ENCODE peak calls at places on chromosomes 16 and 17, in five cellular contexts. One of them, this sample, is unnamed.
A peak's percentile ranks its signal among the peaks of the same experiment; 100 is the strongest.

GRCh38 chr17:5234645-5235576 is at the start of gene SCIMP:
- ATAC-seq in HepG2: no peak
- ATAC-seq in HCT116: no peak
- ATAC-seq in GM23338: no peak
- ATAC-seq in Panc1: no peak
- ATAC-seq in this sample: peak; percentile 61

GRCh38 chr17:44084131-44084538 is 13.6 kb downstream of the G6PC3 start:
- ATAC-seq in HepG2: peak; percentile 51
- ATAC-seq in HCT116: peak; percentile 60
- ATAC-seq in GM23338: peak; percentile 57
- ATAC-seq in Panc1: peak; percentile 28
- ATAC-seq in this sample: no peak

GRCh38 chr16:89314357-89314756 is 96.9 kb downstream of the ZNF778 start:
- ATAC-seq in HepG2: no peak
- ATAC-seq in HCT116: no peak
- ATAC-seq in GM23338: peak; percentile 9
- ATAC-seq in Panc1: peak; percentile 9
- ATAC-seq in this sample: no peak

GRCh38 chr16:49513040-49513439 is 139.4 kb downstream of the C16orf78 start:
- ATAC-seq in HepG2: peak; percentile 81
- ATAC-seq in HCT116: peak; percentile 88
- ATAC-seq in GM23338: peak; percentile 94
- ATAC-seq in Panc1: no peak
- ATAC-seq in this sample: peak; percentile 22

GRCh38 chr16:71854369-71854948 is 8.7 kb downstream of the ATXN1L start:
- ATAC-seq in HepG2: no peak
- ATAC-seq in HCT116: no peak
- ATAC-seq in GM23338: no peak
- ATAC-seq in Panc1: no peak
- ATAC-seq in this sample: no peak

GRCh38 chr17:64580384-64581307 is 73.9 kb downstream of the CEP95 start:
- ATAC-seq in HepG2: no peak
- ATAC-seq in HCT116: no peak
- ATAC-seq in GM23338: no peak
- ATAC-seq in Panc1: no peak
- ATAC-seq in this sample: no peak

GRCh38 chr16:69833791-69834282 is 71.7 kb downstream of the WWP2 start:
- ATAC-seq in HepG2: peak; percentile 48
- ATAC-seq in HCT116: no peak
- ATAC-seq in GM23338: peak; percentile 74
- ATAC-seq in Panc1: no peak
- ATAC-seq in this sample: no peak

GRCh38 chr17:43942286-43942685 is at the start of gene PPY:
- ATAC-seq in HepG2: no peak
- ATAC-seq in HCT116: no peak
- ATAC-seq in GM23338: no peak
- ATAC-seq in Panc1: no peak
- ATAC-seq in this sample: no peak

GRCh38 chr16:17346774-17347569 is 123.8 kb downstream of the XYLT1 start:
- ATAC-seq in HepG2: no peak
- ATAC-seq in HCT116: no peak
- ATAC-seq in GM23338: no peak
- ATAC-seq in Panc1: no peak
- ATAC-seq in this sample: no peak

GRCh38 chr17:77234695-77235094 is 93.9 kb downstream of the SEC14L1 start:
- ATAC-seq in HepG2: no peak
- ATAC-seq in HCT116: no peak
- ATAC-seq in GM23338: peak; percentile 51
- ATAC-seq in Panc1: no peak
- ATAC-seq in this sample: no peak

GRCh38 chr16:82882249-82882648 is 255.5 kb downstream of the CDH13 start:
- ATAC-seq in HepG2: no peak
- ATAC-seq in HCT116: no peak
- ATAC-seq in GM23338: no peak
- ATAC-seq in Panc1: no peak
- ATAC-seq in this sample: no peak

GRCh38 chr17:76420356-76421053 is 32.4 kb downstream of the UBE2O start:
- ATAC-seq in HepG2: no peak
- ATAC-seq in HCT116: no peak
- ATAC-seq in GM23338: no peak
- ATAC-seq in Panc1: no peak
- ATAC-seq in this sample: no peak

GRCh38 chr17:38449364-38449763 is 21.1 kb downstream of the ARHGAP23 start:
- ATAC-seq in HepG2: peak; percentile 82
- ATAC-seq in HCT116: peak; percentile 9
- ATAC-seq in GM23338: no peak
- ATAC-seq in Panc1: no peak
- ATAC-seq in this sample: no peak

GRCh38 chr16:69615528-69615927 is 49.8 kb downstream of the NFAT5 start:
- ATAC-seq in HepG2: peak; percentile 69
- ATAC-seq in HCT116: no peak
- ATAC-seq in GM23338: no peak
- ATAC-seq in Panc1: no peak
- ATAC-seq in this sample: no peak

GRCh38 chr17:17963694-17964436 is 8.3 kb downstream of the TOM1L2 start:
- ATAC-seq in HepG2: no peak
- ATAC-seq in HCT116: no peak
- ATAC-seq in GM23338: no peak
- ATAC-seq in Panc1: no peak
- ATAC-seq in this sample: no peak

GRCh38 chr17:6067060-6067459 is 3.1 kb upstream of the WSCD1 start:
- ATAC-seq in HepG2: no peak
- ATAC-seq in HCT116: no peak
- ATAC-seq in GM23338: no peak
- ATAC-seq in Panc1: no peak
- ATAC-seq in this sample: no peak

GRCh38 chr17:3569534-3570137 is 12.0 kb upstream of the TRPV3 start:
- ATAC-seq in HepG2: no peak
- ATAC-seq in HCT116: peak; percentile 72
- ATAC-seq in GM23338: no peak
- ATAC-seq in Panc1: no peak
- ATAC-seq in this sample: no peak

GRCh38 chr17:73336613-73337400 is 25.0 kb upstream of the CDC42EP4 start:
- ATAC-seq in HepG2: peak; percentile 66
- ATAC-seq in HCT116: no peak
- ATAC-seq in GM23338: no peak
- ATAC-seq in Panc1: no peak
- ATAC-seq in this sample: no peak

GRCh38 chr16:8767176-8767575 is 30.3 kb downstream of the TMEM186 start:
- ATAC-seq in HepG2: no peak
- ATAC-seq in HCT116: no peak
- ATAC-seq in GM23338: no peak
- ATAC-seq in Panc1: no peak
- ATAC-seq in this sample: no peak

GRCh38 chr17:43667506-43668438 is 6.0 kb upstream of the MEOX1 start:
- ATAC-seq in HepG2: peak; percentile 59
- ATAC-seq in HCT116: no peak
- ATAC-seq in GM23338: no peak
- ATAC-seq in Panc1: peak; percentile 62
- ATAC-seq in this sample: no peak

GRCh38 chr16:85072947-85073346 is 39.3 kb downstream of the CIBAR2 start:
- ATAC-seq in HepG2: no peak
- ATAC-seq in HCT116: no peak
- ATAC-seq in GM23338: no peak
- ATAC-seq in Panc1: no peak
- ATAC-seq in this sample: peak; percentile 88
- TF ChIP-seq POLR2AphosphoS5 in HepG2: no peak
- TF ChIP-seq POLR2AphosphoS5 in HCT116: no peak
- TF ChIP-seq POLR2AphosphoS5 in GM23338: no peak
- TF ChIP-seq POLR2AphosphoS5 in Panc1: no peak
- TF ChIP-seq POLR2AphosphoS5 in this sample: peak; percentile 9

DNA sequence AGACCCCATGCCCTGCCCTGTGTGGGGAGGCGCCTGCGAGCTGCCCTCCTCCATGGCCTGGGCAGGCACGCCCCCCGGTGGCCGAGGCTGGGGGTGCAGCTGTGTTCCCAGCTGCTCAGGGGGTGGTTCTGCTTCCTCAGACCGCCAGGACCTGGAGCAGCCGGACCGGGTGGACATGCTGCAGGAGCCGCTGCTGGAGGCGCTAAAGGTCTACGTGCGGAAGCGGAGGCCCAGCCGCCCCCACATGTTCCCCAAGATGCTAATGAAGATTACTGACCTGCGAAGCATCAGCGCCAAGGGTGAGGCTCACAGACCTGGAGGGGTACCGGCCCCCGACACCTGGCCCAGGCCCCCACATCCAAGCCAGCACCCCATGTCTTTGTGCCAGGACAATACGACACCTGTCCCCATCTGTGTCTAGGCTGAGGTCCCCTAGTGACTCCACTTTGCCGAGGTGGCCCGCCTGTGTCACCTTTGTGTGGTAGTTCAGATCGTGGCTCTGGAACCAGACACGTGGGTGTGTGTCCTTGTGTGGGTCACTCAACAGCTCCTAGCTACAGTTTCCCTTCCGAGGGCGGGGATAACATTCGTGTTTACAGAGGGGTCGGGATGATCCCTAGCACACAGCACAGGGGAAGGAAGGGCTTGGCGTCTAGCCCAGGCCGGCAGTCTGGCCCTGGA is 9.3 kb downstream of the GJD3 start:
- ATAC-seq in HepG2: peak; percentile 74
- ATAC-seq in HCT116: peak; percentile 81
- ATAC-seq in GM23338: peak; percentile 85
- ATAC-seq in Panc1: peak; percentile 82
- ATAC-seq in this sample: peak; percentile 69
- TF ChIP-seq CTCF in HepG2: peak; percentile 100
- TF ChIP-seq CTCF in HCT116: peak; percentile 95
- TF ChIP-seq CTCF in GM23338: peak; percentile 86
- TF ChIP-seq CTCF in Panc1: peak; percentile 97
- TF ChIP-seq CTCF in this sample: no peak

DNA sequence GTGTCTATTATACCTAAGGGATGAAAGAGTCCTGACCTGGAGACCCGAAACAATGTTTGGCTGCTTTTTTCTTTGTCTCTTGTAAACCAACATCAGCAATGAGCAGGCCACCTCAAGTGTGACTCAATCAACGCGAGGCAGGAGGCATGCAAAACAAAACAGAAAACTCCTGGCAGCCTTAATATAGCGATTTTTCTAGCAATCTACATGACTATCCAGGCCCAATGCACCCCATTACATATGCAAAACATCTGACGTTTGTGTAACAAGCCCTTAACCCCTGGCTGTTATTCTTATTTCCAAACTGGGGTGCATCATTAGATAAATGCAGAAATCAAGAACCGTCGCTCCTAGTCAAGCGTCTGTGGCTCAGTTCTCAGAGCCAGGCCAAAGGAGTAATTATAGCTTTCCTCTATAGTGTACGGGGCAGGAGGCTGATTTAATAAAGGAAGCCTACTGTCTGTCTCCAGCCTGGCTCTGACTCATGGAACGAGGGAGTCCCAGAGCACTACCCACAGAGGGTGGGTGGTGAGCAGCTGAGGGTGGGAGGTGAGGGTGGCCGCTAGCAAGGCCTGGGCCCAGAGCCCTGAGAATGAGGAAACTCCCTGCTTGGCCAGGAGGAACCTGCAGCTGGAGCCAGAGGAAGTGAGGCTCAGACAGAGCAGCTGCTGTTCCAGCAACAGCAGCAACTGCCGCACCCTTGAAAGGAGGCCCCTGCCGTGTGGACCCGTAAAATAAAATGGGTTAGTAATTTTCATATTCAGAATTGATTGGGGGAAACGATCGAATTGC is 43.9 kb downstream of the CHD9 start:
- ATAC-seq in HepG2: peak; percentile 65
- ATAC-seq in HCT116: peak; percentile 37
- ATAC-seq in GM23338: peak; percentile 61
- ATAC-seq in Panc1: peak; percentile 73
- ATAC-seq in this sample: peak; percentile 91
- TF ChIP-seq POLR2AphosphoS5 in HepG2: no peak
- TF ChIP-seq POLR2AphosphoS5 in HCT116: peak; percentile 6
- TF ChIP-seq POLR2AphosphoS5 in GM23338: no peak
- TF ChIP-seq POLR2AphosphoS5 in Panc1: no peak
- TF ChIP-seq POLR2AphosphoS5 in this sample: peak; percentile 91

GRCh38 chr16:53988136-53988535 is 284.2 kb downstream of the FTO start:
- ATAC-seq in HepG2: no peak
- ATAC-seq in HCT116: no peak
- ATAC-seq in GM23338: no peak
- ATAC-seq in Panc1: no peak
- ATAC-seq in this sample: no peak

GRCh38 chr16:53989597-53989996 is 285.6 kb downstream of the FTO start:
- ATAC-seq in HepG2: no peak
- ATAC-seq in HCT116: no peak
- ATAC-seq in GM23338: no peak
- ATAC-seq in Panc1: no peak
- ATAC-seq in this sample: no peak

GRCh38 chr16:53995378-53995777 is 291.2 kb downstream of the IRX3 start:
- ATAC-seq in HepG2: no peak
- ATAC-seq in HCT116: no peak
- ATAC-seq in GM23338: no peak
- ATAC-seq in Panc1: no peak
- ATAC-seq in this sample: no peak

GRCh38 chr16:53992057-53992378 is 288.1 kb downstream of the FTO start:
- ATAC-seq in HepG2: peak; percentile 42
- ATAC-seq in HCT116: no peak
- ATAC-seq in GM23338: no peak
- ATAC-seq in Panc1: no peak
- ATAC-seq in this sample: no peak

GRCh38 chr16:53991181-53992056 is 287.5 kb downstream of the FTO start:
- ATAC-seq in HepG2: peak; percentile 82
- ATAC-seq in HCT116: no peak
- ATAC-seq in GM23338: peak; percentile 59
- ATAC-seq in Panc1: no peak
- ATAC-seq in this sample: no peak
- TF ChIP-seq CTCF in HepG2: no peak
- TF ChIP-seq CTCF in HCT116: no peak
- TF ChIP-seq CTCF in GM23338: no peak
- TF ChIP-seq CTCF in Panc1: no peak
- TF ChIP-seq CTCF in this sample: no peak

DNA sequence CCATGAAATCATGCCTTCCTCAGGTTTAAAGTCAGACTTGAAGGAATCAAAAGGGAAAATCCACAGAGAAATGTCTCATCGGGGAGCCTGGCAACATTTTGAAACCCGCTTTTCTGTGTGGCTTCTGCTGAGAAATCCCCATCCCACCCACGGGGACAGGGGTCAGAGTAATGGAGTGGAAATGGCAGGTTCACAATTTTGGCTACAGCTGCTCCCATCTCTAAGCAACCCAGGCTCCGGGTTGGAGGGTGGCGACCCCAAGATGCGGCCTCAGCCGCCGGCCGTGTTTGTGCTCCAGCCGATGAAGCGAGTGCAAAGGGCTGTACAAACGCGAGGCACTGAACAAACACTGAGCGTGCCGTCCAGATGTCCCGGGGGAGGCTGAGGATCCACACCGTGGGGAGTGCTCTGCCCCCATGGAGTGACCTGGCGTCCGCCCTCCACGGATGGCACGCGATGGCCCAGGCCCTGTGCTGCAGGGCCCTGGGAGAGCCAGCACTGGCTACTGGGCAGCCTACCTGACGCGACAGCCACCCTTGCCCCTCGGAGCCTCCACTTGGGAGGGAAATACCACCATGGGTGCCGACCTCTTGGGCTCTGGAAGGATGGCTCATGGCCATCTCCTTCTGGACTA is 22.2 kb downstream of the SLC43A2 start:
- ATAC-seq in HepG2: peak; percentile 76
- ATAC-seq in HCT116: no peak
- ATAC-seq in GM23338: no peak
- ATAC-seq in Panc1: no peak
- ATAC-seq in this sample: no peak
- TF ChIP-seq POLR2AphosphoS5 in HepG2: no peak
- TF ChIP-seq POLR2AphosphoS5 in HCT116: no peak
- TF ChIP-seq POLR2AphosphoS5 in GM23338: no peak
- TF ChIP-seq POLR2AphosphoS5 in Panc1: no peak
- TF ChIP-seq POLR2AphosphoS5 in this sample: no peak